ENCODE peak calls at places on chromosomes 12 and 14, in four cellular contexts. O is GM23248, Y is fibroblast of lung, H is HCT116. P is an unnamed sample.

GRCh38 chr12:132886529-132887477 is 602 bp downstream of the CHFR start:
- DNase-seq in O (peak), Y (peak), H (no peak), P (peak)

GRCh38 chr14:32444262-32444661 is 115.2 kb downstream of the AKAP6 start:
- DNase-seq in O (no peak), Y (no peak), H (no peak), P (no peak)

GRCh38 chr12:3838065-3838464 is 35.1 kb downstream of the PARP11 start:
- DNase-seq in O (no peak), Y (no peak), H (no peak), P (no peak)

GRCh38 chr14:101442451-101442850 is 118.8 kb upstream of the DIO3 start:
- DNase-seq in O (no peak), Y (no peak), H (no peak), P (no peak)

GRCh38 chr12:120887253-120888043 is 16.7 kb downstream of the SPPL3 start:
- DNase-seq in O (no peak), Y (no peak), H (no peak), P (no peak)

GRCh38 chr12:124921200-124922008 is 7.0 kb upstream of the UBC start:
- DNase-seq in O (peak), Y (peak), H (no peak), P (peak)

GRCh38 chr12:57605308-57606015 is 838 bp downstream of the DTX3 start:
- DNase-seq in O (peak), Y (no peak), H (no peak), P (no peak)

GRCh38 chr12:93990832-93991748 is 157.3 kb upstream of the PLXNC1 start:
- DNase-seq in O (peak), Y (peak), H (no peak), P (peak)

GRCh38 chr12:9341260-9341585 is 133.0 kb upstream of the PZP start:
- DNase-seq in O (no peak), Y (no peak), H (no peak), P (no peak)

GRCh38 chr14:100975668-100976067 is 72.1 kb upstream of the RTL1 start:
- DNase-seq in O (peak), Y (no peak), H (no peak), P (no peak)

GRCh38 chr14:73426877-73427276 is 31.5 kb downstream of the NUMB start:
- DNase-seq in O (peak), Y (peak), H (no peak), P (no peak)

GRCh38 chr12:55688716-55689655 is 18.7 kb downstream of the ITGA7 start:
- DNase-seq in O (no peak), Y (no peak), H (no peak), P (no peak)

GRCh38 chr14:99177876-99178630 is 93.9 kb downstream of the BCL11B start:
- DNase-seq in O (no peak), Y (no peak), H (no peak), P (no peak)

GRCh38 chr12:79549531-79550271 is 141.1 kb downstream of the PAWR start:
- DNase-seq in O (peak), Y (no peak), H (no peak), P (no peak)

GRCh38 chr12:95997911-95998510 is 1.9 kb upstream of the HAL start:
- DNase-seq in O (peak), Y (no peak), H (no peak), P (no peak)

GRCh38 chr12:76080017-76080728 is 4.3 kb downstream of the NAP1L1 start:
- DNase-seq in O (peak), Y (peak), H (no peak), P (no peak)

GRCh38 chr12:105229446-105229845 is 6.5 kb downstream of the APPL2 start:
- DNase-seq in O (peak), Y (no peak), H (no peak), P (peak)

GRCh38 chr12:94614288-94614721 is 36.1 kb downstream of the TMCC3 start:
- DNase-seq in O (no peak), Y (peak), H (no peak), P (no peak)

GRCh38 chr12:31768046-31768445 is 39.2 kb upstream of the AMN1 start:
- DNase-seq in O (no peak), Y (no peak), H (no peak), P (no peak)

GRCh38 chr12:31765931-31766330 is 37.1 kb upstream of the AMN1 start:
- DNase-seq in O (no peak), Y (no peak), H (no peak), P (no peak)
- H2AFZ ChIP-seq in O (no peak), Y (no peak), H (no peak), P (no peak)

GRCh38 chr12:62963642-62964041 is 28.7 kb upstream of the PPM1H start:
- DNase-seq in O (no peak), Y (no peak), H (no peak), P (no peak)

GRCh38 chr12:62969695-62970094 is 34.7 kb upstream of the PPM1H start:
- DNase-seq in O (no peak), Y (no peak), H (no peak), P (no peak)

GRCh38 chr12:62967701-62968100 is 32.8 kb upstream of the PPM1H start:
- DNase-seq in O (no peak), Y (no peak), H (no peak), P (no peak)

GRCh38 chr12:62971769-62972525 is 37.0 kb upstream of the PPM1H start:
- DNase-seq in O (no peak), Y (no peak), H (no peak), P (no peak)

GRCh38 chr12:62966990-62967506 is 32.1 kb upstream of the PPM1H start:
- DNase-seq in O (no peak), Y (no peak), H (no peak), P (no peak)
- H2AFZ ChIP-seq in O (no peak), Y (no peak), H (peak), P (no peak)

GRCh38 chr12:24853588-24853987 is 95.3 kb downstream of the BCAT1 start:
- DNase-seq in O (peak), Y (peak), H (no peak), P (no peak)
- H2AFZ ChIP-seq in O (no peak), Y (no peak), H (no peak), P (no peak)

GRCh38 chr14:104707629-104708595 is 16.1 kb upstream of the ADSS1 start:
- DNase-seq in O (no peak), Y (no peak), H (no peak), P (no peak)

GRCh38 chr14:104706733-104707628 is 17.0 kb upstream of the ADSS1 start:
- DNase-seq in O (peak), Y (peak), H (no peak), P (no peak)

GRCh38 chr14:104710071-104710735 is 13.8 kb upstream of the ADSS1 start:
- DNase-seq in O (no peak), Y (no peak), H (no peak), P (no peak)

GRCh38 chr14:104709387-104710019 is 14.5 kb upstream of the ADSS1 start:
- DNase-seq in O (no peak), Y (no peak), H (no peak), P (no peak)

GRCh38 chr14:104708606-104709268 is 15.3 kb upstream of the ADSS1 start:
- DNase-seq in O (peak), Y (peak), H (no peak), P (peak)
- H2AFZ ChIP-seq in O (no peak), Y (no peak), H (no peak), P (no peak)

GRCh38 chr14:68098834-68099233 is 279.3 kb downstream of the RAD51B start:
- DNase-seq in O (no peak), Y (no peak), H (no peak), P (no peak)

GRCh38 chr14:68089146-68089715 is 269.7 kb downstream of the RAD51B start:
- DNase-seq in O (peak), Y (peak), H (peak), P (no peak)

GRCh38 chr14:68099348-68100045 is 279.9 kb downstream of the RAD51B start:
- DNase-seq in O (no peak), Y (peak), H (no peak), P (no peak)

GRCh38 chr14:68097727-68098126 is 278.1 kb downstream of the RAD51B start:
- DNase-seq in O (no peak), Y (no peak), H (no peak), P (no peak)

GRCh38 chr14:68094158-68094557 is 274.6 kb downstream of the RAD51B start:
- DNase-seq in O (peak), Y (no peak), H (no peak), P (no peak)
- H2AFZ ChIP-seq in O (no peak), Y (no peak), H (no peak), P (no peak)

GRCh38 chr14:79596531-79596930 is 614.8 kb downstream of the DIO2 start:
- DNase-seq in O (peak), Y (peak), H (no peak), P (no peak)
- H2AFZ ChIP-seq in O (no peak), Y (no peak), H (no peak), P (no peak)

GRCh38 chr12:6754406-6754805 is 1.5 kb upstream of the MLF2 start:
- DNase-seq in O (no peak), Y (no peak), H (no peak), P (no peak)

GRCh38 chr12:6752931-6753771 is at the start of gene MLF2:
- DNase-seq in O (peak), Y (peak), H (peak), P (peak)

GRCh38 chr12:6752181-6752930 is 585 bp downstream of the MLF2 start:
- DNase-seq in O (peak), Y (peak), H (no peak), P (peak)

GRCh38 chr12:6751767-6752166 is 1.2 kb downstream of the MLF2 start:
- DNase-seq in O (no peak), Y (no peak), H (no peak), P (no peak)

GRCh38 chr12:6753772-6754356 is 923 bp upstream of the MLF2 start:
- DNase-seq in O (no peak), Y (no peak), H (no peak), P (peak)
- H2AFZ ChIP-seq in O (peak), Y (peak), H (no peak), P (peak)

GRCh38 chr14:91419451-91419850 is 1.8 kb upstream of the CCDC88C start:
- DNase-seq in O (no peak), Y (no peak), H (no peak), P (no peak)
- H2AFZ ChIP-seq in O (no peak), Y (no peak), H (peak), P (no peak)

P was measured in K562.